ENCODE peak calls at places on chromosome 13, in seven cellular contexts. F, V, U, I, J, K and M are unnamed samples.

GRCh38 chr13:74825170-74825948 is 656.6 kb downstream of the TBC1D4 start:
- DNase-seq in F (no peak), V (no peak), U (no peak), I (peak), J (peak), K (no peak), M (no peak)

GRCh38 chr13:44218501-44219240 is 155.0 kb upstream of the SERP2 start:
- DNase-seq in F (no peak), V (no peak), U (no peak), I (peak), J (no peak), K (peak), M (no peak)

GRCh38 chr13:106753241-106753640 is 185.3 kb upstream of the ARGLU1 start:
- DNase-seq in F (no peak), V (no peak), U (no peak), I (no peak), J (no peak), K (no peak), M (no peak)

GRCh38 chr13:71672527-71672926 is 194.5 kb downstream of the DACH1 start:
- DNase-seq in F (no peak), V (no peak), U (no peak), I (peak), J (no peak), K (no peak), M (no peak)

GRCh38 chr13:77918391-77919261 is at the start of gene EDNRB:
- DNase-seq in F (peak), V (no peak), U (no peak), I (peak), J (no peak), K (peak), M (peak)

GRCh38 chr13:44364601-44365000 is 9.0 kb upstream of the SERP2 start:
- DNase-seq in F (no peak), V (peak), U (no peak), I (peak), J (peak), K (no peak), M (no peak)

GRCh38 chr13:109569938-109570711 is 216.3 kb downstream of the IRS2 start:
- DNase-seq in F (no peak), V (no peak), U (peak), I (no peak), J (no peak), K (no peak), M (peak)

GRCh38 chr13:40149611-40150283 is 494.3 kb downstream of the COG6 start:
- DNase-seq in F (no peak), V (no peak), U (no peak), I (peak), J (peak), K (no peak), M (no peak)

GRCh38 chr13:43363156-43363918 is 340.0 kb downstream of the DNAJC15 start:
- DNase-seq in F (no peak), V (no peak), U (no peak), I (peak), J (no peak), K (no peak), M (no peak)

GRCh38 chr13:71702253-71702652 is 164.8 kb downstream of the DACH1 start:
- DNase-seq in F (no peak), V (no peak), U (no peak), I (no peak), J (no peak), K (no peak), M (no peak)

GRCh38 chr13:20702530-20702929 is 969 bp upstream of the IL17D start:
- DNase-seq in F (no peak), V (no peak), U (no peak), I (no peak), J (no peak), K (no peak), M (no peak)

GRCh38 chr13:59696229-59696628 is 467.5 kb downstream of the DIAPH3 start:
- DNase-seq in F (no peak), V (no peak), U (no peak), I (no peak), J (no peak), K (no peak), M (no peak)

GRCh38 chr13:48816696-48817095 is 159.0 kb upstream of the FNDC3A start:
- DNase-seq in F (no peak), V (no peak), U (no peak), I (no peak), J (no peak), K (no peak), M (no peak)

GRCh38 chr13:109743706-109744453 is 42.5 kb downstream of the IRS2 start:
- DNase-seq in F (peak), V (peak), U (no peak), I (peak), J (peak), K (peak), M (no peak)

GRCh38 chr13:35690546-35690945 is 214.1 kb upstream of the MAB21L1 start:
- DNase-seq in F (no peak), V (no peak), U (no peak), I (peak), J (no peak), K (no peak), M (no peak)

GRCh38 chr13:99895999-99896695 is 75.4 kb downstream of the ZIC5 start:
- DNase-seq in F (peak), V (no peak), U (no peak), I (no peak), J (no peak), K (no peak), M (no peak)

GRCh38 chr13:95002968-95003813 is 290.8 kb upstream of the SOX21 start:
- DNase-seq in F (no peak), V (no peak), U (no peak), I (no peak), J (no peak), K (no peak), M (peak)

DNA sequence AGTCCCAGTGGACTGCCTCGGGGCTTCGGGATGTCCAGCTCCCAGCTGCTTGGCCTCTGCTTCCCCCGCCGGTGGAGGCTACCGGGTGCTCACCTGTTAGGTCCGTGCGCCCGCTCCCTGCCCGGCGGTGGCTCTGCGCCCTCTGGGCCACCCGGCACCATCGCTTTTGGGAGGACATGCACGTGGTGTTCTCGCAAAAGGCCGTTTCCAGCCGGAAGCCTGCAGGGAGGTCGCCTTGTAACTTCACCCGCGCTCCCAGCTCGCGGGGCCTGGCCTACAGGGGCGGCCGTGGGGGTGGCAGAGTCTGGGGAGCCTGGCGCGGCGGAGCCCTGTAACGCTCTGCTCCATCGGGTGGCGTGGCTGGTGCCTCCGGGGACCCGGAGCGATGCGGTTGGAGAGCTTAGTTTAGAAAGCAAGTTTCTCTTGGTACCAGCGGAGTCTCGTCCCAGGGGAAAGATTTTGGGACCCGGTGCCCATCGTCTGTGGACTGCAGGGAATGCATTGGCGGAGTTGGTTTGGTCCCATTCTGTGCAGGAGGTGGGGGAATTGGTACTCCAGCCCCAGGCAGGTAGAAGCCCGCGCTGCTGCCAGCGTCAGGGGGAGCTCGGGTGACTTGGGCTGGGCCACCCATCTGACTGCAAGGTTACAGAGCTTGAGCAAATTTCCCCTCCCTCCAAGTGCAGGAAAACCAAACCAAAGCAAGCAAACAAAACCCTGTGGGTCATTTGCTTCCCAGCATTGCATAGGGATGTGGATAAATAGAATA is 673 bp downstream of the SPATA13 start:
- DNase-seq in F (peak), V (peak), U (peak), I (no peak), J (no peak), K (peak), M (peak)
- TF ChIP-seq CTCF in F (no peak), V (no peak), U (no peak), I (no peak), J (no peak), K (no peak), M (no peak)

GRCh38 chr13:113969311-113969972 is 4.4 kb downstream of the C13orf46 start:
- DNase-seq in F (no peak), V (no peak), U (no peak), I (no peak), J (no peak), K (no peak), M (no peak)

GRCh38 chr13:113968463-113969310 is 5.2 kb downstream of the C13orf46 start:
- DNase-seq in F (no peak), V (no peak), U (no peak), I (no peak), J (no peak), K (no peak), M (no peak)

GRCh38 chr13:113965968-113966884 is 7.7 kb downstream of the C13orf46 start:
- DNase-seq in F (no peak), V (no peak), U (no peak), I (no peak), J (no peak), K (no peak), M (no peak)

GRCh38 chr13:113967206-113967720 is 6.6 kb downstream of the C13orf46 start:
- DNase-seq in F (no peak), V (no peak), U (no peak), I (no peak), J (no peak), K (no peak), M (no peak)

GRCh38 chr13:113967729-113968462 is 6.0 kb downstream of the C13orf46 start:
- DNase-seq in F (no peak), V (no peak), U (no peak), I (no peak), J (no peak), K (no peak), M (no peak)
- TF ChIP-seq CTCF in F (no peak), V (no peak), U (no peak), I (no peak), J (no peak), K (no peak), M (no peak)

GRCh38 chr13:41460930-41461329 is 3.6 kb downstream of the RGCC start:
- DNase-seq in F (no peak), V (no peak), U (no peak), I (no peak), J (no peak), K (no peak), M (no peak)

GRCh38 chr13:41457589-41458186 is 338 bp downstream of the RGCC start:
- DNase-seq in F (no peak), V (no peak), U (peak), I (no peak), J (no peak), K (no peak), M (peak)

GRCh38 chr13:41459754-41460111 is 2.4 kb downstream of the RGCC start:
- DNase-seq in F (no peak), V (no peak), U (no peak), I (no peak), J (no peak), K (no peak), M (no peak)

GRCh38 chr13:41458187-41458938 is 1.0 kb downstream of the RGCC start:
- DNase-seq in F (peak), V (no peak), U (peak), I (no peak), J (no peak), K (peak), M (peak)

DNA sequence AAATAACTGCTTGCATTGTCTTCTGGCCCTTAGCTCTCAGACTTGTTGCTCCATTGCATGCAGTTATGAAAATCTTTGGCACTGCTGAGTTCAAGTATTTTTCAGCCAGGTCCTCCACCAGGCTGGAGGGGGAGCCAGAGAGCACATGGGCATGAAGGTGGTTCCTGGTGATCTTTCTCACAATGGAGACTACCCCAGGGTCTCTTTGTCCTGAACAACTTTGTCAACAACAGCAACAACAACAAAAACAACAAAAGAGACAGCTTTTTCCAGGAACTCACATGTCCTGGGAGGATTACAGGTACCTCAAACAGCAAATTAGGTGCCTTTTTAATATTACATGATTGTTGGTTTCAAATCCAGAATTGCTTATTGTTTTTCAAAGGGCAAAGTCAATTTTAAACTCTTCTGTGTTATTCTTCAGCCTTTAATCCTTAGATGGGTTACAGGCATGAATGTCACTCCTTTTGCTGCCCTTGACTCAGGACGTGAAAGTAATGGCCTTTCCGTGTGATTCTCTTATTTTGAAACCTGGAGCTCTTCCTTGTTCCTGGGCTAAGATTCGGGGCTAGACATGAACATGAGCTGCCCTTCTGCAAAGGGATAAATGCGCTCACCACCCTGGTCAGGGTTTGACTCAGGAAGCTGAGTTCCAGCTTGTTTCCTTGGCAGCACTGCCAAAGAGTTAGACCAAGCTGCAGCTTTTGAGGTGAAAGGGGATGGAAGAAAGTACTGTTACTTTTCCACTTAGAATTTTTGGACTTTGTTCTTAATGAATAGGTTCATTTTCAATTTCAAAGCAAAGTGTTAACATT is 1.8 kb downstream of the RGCC start:
- DNase-seq in F (peak), V (peak), U (peak), I (peak), J (no peak), K (peak), M (peak)
- TF ChIP-seq CTCF in F (peak), V (peak), U (peak), I (peak), J (peak), K (peak), M (peak)

GRCh38 chr13:51066091-51066831 is 44.8 kb downstream of the C13orf42 start:
- DNase-seq in F (no peak), V (no peak), U (no peak), I (no peak), J (no peak), K (no peak), M (no peak)
- TF ChIP-seq CTCF in F (no peak), V (no peak), U (no peak), I (no peak), J (no peak), K (no peak), M (no peak)

GRCh38 chr13:26707122-26708006 is 53.2 kb downstream of the GPR12 start:
- DNase-seq in F (peak), V (no peak), U (no peak), I (peak), J (peak), K (no peak), M (peak)
- TF ChIP-seq CTCF in F (peak), V (peak), U (peak), I (peak), J (peak), K (peak), M (peak)

GRCh38 chr13:47592256-47592655 is 408.8 kb downstream of the SUCLA2 start:
- DNase-seq in F (no peak), V (no peak), U (no peak), I (no peak), J (no peak), K (no peak), M (no peak)

DNA sequence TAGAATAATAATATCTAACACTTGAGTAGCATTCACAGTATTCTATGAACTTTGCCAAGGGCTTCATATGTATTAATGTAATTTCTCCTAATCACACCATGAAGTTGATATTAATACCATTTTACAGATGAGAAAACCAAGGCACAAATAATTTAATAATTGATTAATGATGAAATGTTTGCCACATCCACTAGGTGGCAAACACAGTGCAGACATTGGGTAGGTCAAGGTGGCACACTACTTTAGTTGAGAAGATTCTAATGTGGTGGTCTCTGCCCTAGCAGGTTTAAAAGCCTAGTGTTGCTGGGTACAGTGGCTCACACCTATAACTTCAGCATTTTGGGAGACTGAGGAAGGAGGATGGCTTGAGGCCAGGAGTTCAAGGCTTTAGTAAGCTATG is 412.4 kb downstream of the SUCLA2 start:
- DNase-seq in F (no peak), V (no peak), U (no peak), I (no peak), J (no peak), K (no peak), M (no peak)
- TF ChIP-seq CTCF in F (peak), V (peak), U (no peak), I (peak), J (peak), K (no peak), M (no peak)